ENCODE peak calls at places on chromosome 1, in five cellular contexts. F, Q, L, E and P are unnamed samples.

GRCh38 chr1:94122201-94122970 is 1.4 kb upstream of the ABCA4 start:
- DNase-seq in F (no peak), Q (peak; percentile 24), E (no peak), L (no peak), P (peak; percentile 89)

GRCh38 chr1:189185077-189185476 is 1292.6 kb downstream of the BRINP3 start:
- DNase-seq in F (no peak), Q (no peak), E (no peak), L (no peak), P (no peak)

GRCh38 chr1:64047549-64047969 is 155.9 kb upstream of the UBE2U start:
- DNase-seq in F (no peak), L (no peak), E (no peak), Q (no peak), P (no peak)

GRCh38 chr1:79161077-79161476 is 154.5 kb upstream of the ADGRL4 start:
- DNase-seq in L (no peak), Q (peak; percentile 32), E (no peak), F (no peak), P (peak; percentile 57)

GRCh38 chr1:47207811-47208373 is 18.1 kb upstream of the PDZK1IP1 start:
- DNase-seq in Q (peak; percentile 85), F (no peak), L (no peak), E (no peak), P (no peak)

GRCh38 chr1:158611916-158612315 is 6.8 kb downstream of the OR10Z1 start:
- DNase-seq in Q (no peak), F (no peak), L (no peak), E (no peak), P (no peak)

GRCh38 chr1:82225407-82226197 is 424.9 kb downstream of the ADGRL2 start:
- DNase-seq in L (no peak), F (no peak), Q (peak; percentile 65), E (no peak), P (peak; percentile 38)

GRCh38 chr1:40174788-40175187 is 13.6 kb downstream of the RLF start:
- DNase-seq in F (no peak), E (no peak), L (no peak), Q (no peak), P (no peak)